ENCODE peak calls at places on chromosomes 12 and 14, in seven cellular contexts. One of them, this sample, is unnamed.

GRCh38 chr14:90599748-90600507 is 203.1 kb downstream of the CALM1 start:
- DNase-seq in AML-193: no peak
- DNase-seq in activated CD8-positive, alpha-beta memory T cell treated with anti-CD3 and anti-CD28 coated beads for 1 hour: no peak
- DNase-seq in NCI-H146: peak; percentile 9
- DNase-seq in Caki2: peak; percentile 37
- DNase-seq in SHP77: no peak
- DNase-seq in HuH-7.5: peak; percentile 23
- DNase-seq in this sample: no peak

GRCh38 chr12:84738481-84738972 is 174.1 kb downstream of the SLC6A15 start:
- DNase-seq in AML-193: no peak
- DNase-seq in NCI-H146: no peak
- DNase-seq in activated CD8-positive, alpha-beta memory T cell treated with anti-CD3 and anti-CD28 coated beads for 1 hour: no peak
- DNase-seq in SHP77: no peak
- DNase-seq in HuH-7.5: no peak
- DNase-seq in Caki2: peak; percentile 84
- DNase-seq in this sample: no peak

GRCh38 chr12:38445040-38445439 is 128.5 kb downstream of the ALG10B start:
- DNase-seq in AML-193: no peak
- DNase-seq in NCI-H146: no peak
- DNase-seq in HuH-7.5: no peak
- DNase-seq in SHP77: no peak
- DNase-seq in activated CD8-positive, alpha-beta memory T cell treated with anti-CD3 and anti-CD28 coated beads for 1 hour: no peak
- DNase-seq in Caki2: no peak
- DNase-seq in this sample: no peak

GRCh38 chr12:110856517-110856916 is 9.7 kb downstream of the CCDC63 start:
- DNase-seq in activated CD8-positive, alpha-beta memory T cell treated with anti-CD3 and anti-CD28 coated beads for 1 hour: no peak
- DNase-seq in Caki2: no peak
- DNase-seq in NCI-H146: no peak
- DNase-seq in SHP77: no peak
- DNase-seq in AML-193: no peak
- DNase-seq in HuH-7.5: no peak
- DNase-seq in this sample: no peak

GRCh38 chr14:92959189-92959531 is 36.2 kb downstream of the CHGA start:
- DNase-seq in HuH-7.5: no peak
- DNase-seq in activated CD8-positive, alpha-beta memory T cell treated with anti-CD3 and anti-CD28 coated beads for 1 hour: no peak
- DNase-seq in NCI-H146: peak; percentile 69
- DNase-seq in Caki2: no peak
- DNase-seq in AML-193: no peak
- DNase-seq in SHP77: peak; percentile 54
- DNase-seq in this sample: peak; percentile 71

GRCh38 chr14:73325630-73326299 is 88.5 kb downstream of the PAPLN start:
- DNase-seq in NCI-H146: no peak
- DNase-seq in HuH-7.5: no peak
- DNase-seq in AML-193: no peak
- DNase-seq in activated CD8-positive, alpha-beta memory T cell treated with anti-CD3 and anti-CD28 coated beads for 1 hour: no peak
- DNase-seq in Caki2: no peak
- DNase-seq in SHP77: no peak
- DNase-seq in this sample: no peak

GRCh38 chr14:96830946-96831345 is 33.8 kb downstream of the VRK1 start:
- DNase-seq in Caki2: no peak
- DNase-seq in HuH-7.5: no peak
- DNase-seq in NCI-H146: no peak
- DNase-seq in activated CD8-positive, alpha-beta memory T cell treated with anti-CD3 and anti-CD28 coated beads for 1 hour: no peak
- DNase-seq in AML-193: no peak
- DNase-seq in SHP77: no peak
- DNase-seq in this sample: no peak

GRCh38 chr12:55700255-55701018 is 7.3 kb downstream of the ITGA7 start:
- DNase-seq in Caki2: no peak
- DNase-seq in AML-193: peak; percentile 70
- DNase-seq in SHP77: no peak
- DNase-seq in HuH-7.5: no peak
- DNase-seq in activated CD8-positive, alpha-beta memory T cell treated with anti-CD3 and anti-CD28 coated beads for 1 hour: no peak
- DNase-seq in NCI-H146: no peak
- DNase-seq in this sample: no peak

GRCh38 chr14:77144412-77145115 is 3.0 kb upstream of the ZDHHC22 start:
- DNase-seq in SHP77: no peak
- DNase-seq in AML-193: no peak
- DNase-seq in Caki2: no peak
- DNase-seq in HuH-7.5: no peak
- DNase-seq in activated CD8-positive, alpha-beta memory T cell treated with anti-CD3 and anti-CD28 coated beads for 1 hour: no peak
- DNase-seq in NCI-H146: no peak
- DNase-seq in this sample: no peak

GRCh38 chr12:52523825-52524224 is 3.6 kb upstream of the KRT5 start:
- DNase-seq in NCI-H146: no peak
- DNase-seq in AML-193: no peak
- DNase-seq in HuH-7.5: no peak
- DNase-seq in SHP77: no peak
- DNase-seq in activated CD8-positive, alpha-beta memory T cell treated with anti-CD3 and anti-CD28 coated beads for 1 hour: no peak
- DNase-seq in Caki2: no peak
- DNase-seq in this sample: no peak

GRCh38 chr12:104137175-104137901 is 672 bp downstream of the NFYB start:
- DNase-seq in Caki2: peak; percentile 33
- DNase-seq in activated CD8-positive, alpha-beta memory T cell treated with anti-CD3 and anti-CD28 coated beads for 1 hour: peak; percentile 32
- DNase-seq in SHP77: peak; percentile 20
- DNase-seq in NCI-H146: peak; percentile 68
- DNase-seq in AML-193: peak; percentile 18
- DNase-seq in HuH-7.5: peak; percentile 54
- DNase-seq in this sample: no peak

GRCh38 chr12:30955214-30955613 is 28.7 kb downstream of the TSPAN11 start:
- DNase-seq in AML-193: no peak
- DNase-seq in NCI-H146: no peak
- DNase-seq in activated CD8-positive, alpha-beta memory T cell treated with anti-CD3 and anti-CD28 coated beads for 1 hour: no peak
- DNase-seq in SHP77: no peak
- DNase-seq in HuH-7.5: no peak
- DNase-seq in Caki2: no peak
- DNase-seq in this sample: no peak

GRCh38 chr14:103118019-103118662 is 5.1 kb upstream of the TNFAIP2 start:
- DNase-seq in AML-193: peak; percentile 23
- DNase-seq in SHP77: peak; percentile 52
- DNase-seq in Caki2: no peak
- DNase-seq in HuH-7.5: no peak
- DNase-seq in NCI-H146: no peak
- DNase-seq in activated CD8-positive, alpha-beta memory T cell treated with anti-CD3 and anti-CD28 coated beads for 1 hour: no peak
- DNase-seq in this sample: peak; percentile 18

GRCh38 chr12:68918960-68919359 is 14.0 kb downstream of the CPM start:
- DNase-seq in HuH-7.5: no peak
- DNase-seq in activated CD8-positive, alpha-beta memory T cell treated with anti-CD3 and anti-CD28 coated beads for 1 hour: no peak
- DNase-seq in Caki2: no peak
- DNase-seq in NCI-H146: no peak
- DNase-seq in SHP77: no peak
- DNase-seq in AML-193: no peak
- DNase-seq in this sample: no peak

This sample was measured in NCI-H1092.